ENCODE peak calls at places on chromosome 3, in five cellular contexts. K, O, I, M and C are unnamed samples.

GRCh38 chr3:66483006-66483928 is 17.6 kb downstream of the LRIG1 start:
- DNase-seq in K (no peak), O (no peak), I (no peak), M (peak; percentile 26), C (peak; percentile 16)

GRCh38 chr3:104673981-104674380 is 692.7 kb upstream of the ALCAM start:
- DNase-seq in K (no peak), O (no peak), I (no peak), M (no peak), C (no peak)

GRCh38 chr3:67719333-67719732 is 64.9 kb upstream of the SUCLG2 start:
- DNase-seq in K (no peak), O (no peak), I (no peak), M (no peak), C (no peak)

GRCh38 chr3:98917608-98918007 is 16.1 kb upstream of the DCBLD2 start:
- DNase-seq in K (no peak), O (no peak), I (no peak), M (no peak), C (no peak)

GRCh38 chr3:127037423-127037841 is 54.5 kb downstream of the PLXNA1 start:
- DNase-seq in K (no peak), O (no peak), I (no peak), M (no peak), C (no peak)

GRCh38 chr3:11434017-11434526 is 161.9 kb downstream of the ATG7 start:
- DNase-seq in K (no peak), O (no peak), I (no peak), M (no peak), C (peak; percentile 41)

GRCh38 chr3:25831578-25831977 is 41.7 kb downstream of the OXSM start:
- DNase-seq in K (no peak), O (no peak), I (peak; percentile 31), M (no peak), C (peak; percentile 14)

GRCh38 chr3:112709929-112710328 is 69.0 kb upstream of the CCDC80 start:
- DNase-seq in K (no peak), O (no peak), I (no peak), M (no peak), C (no peak)

GRCh38 chr3:13110678-13111116 is 37.5 kb upstream of the IQSEC1 start:
- DNase-seq in K (no peak), O (no peak), I (no peak), M (no peak), C (no peak)

GRCh38 chr3:158531334-158531733 is 39.7 kb upstream of the MLF1 start:
- DNase-seq in K (no peak), O (no peak), I (no peak), M (no peak), C (no peak)

GRCh38 chr3:126476166-126476975 is 680 bp upstream of the ZXDC start:
- DNase-seq in K (peak; percentile 67), O (peak; percentile 72), I (peak; percentile 54), M (peak; percentile 52), C (no peak)

DNA sequence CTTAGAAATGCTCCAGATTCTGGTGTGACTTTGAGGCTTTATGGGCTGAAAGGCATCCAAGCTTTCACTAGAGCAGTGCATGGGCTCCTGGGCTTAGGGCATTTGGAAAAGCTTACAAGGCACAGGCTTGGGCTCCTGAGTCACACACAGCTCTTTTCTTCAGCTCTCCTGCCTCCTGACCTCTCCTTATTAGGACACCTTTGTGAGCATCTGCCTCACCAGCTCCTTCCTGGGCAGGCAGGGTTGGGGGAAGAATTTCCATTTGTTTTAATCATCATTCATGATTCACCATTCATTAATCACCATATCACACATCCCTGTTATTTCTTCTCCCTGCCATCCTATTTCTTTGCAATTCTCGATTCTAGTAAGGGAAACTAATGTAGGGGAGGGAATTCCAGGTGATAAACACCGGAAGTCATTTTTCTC is 22.3 kb downstream of the CDCP1 start:
- DNase-seq in K (no peak), O (peak; percentile 44), I (peak; percentile 88), M (no peak), C (no peak)
- TF ChIP-seq MAX in K (no peak), O (no peak), I (no peak), M (no peak), C (no peak)

DNA sequence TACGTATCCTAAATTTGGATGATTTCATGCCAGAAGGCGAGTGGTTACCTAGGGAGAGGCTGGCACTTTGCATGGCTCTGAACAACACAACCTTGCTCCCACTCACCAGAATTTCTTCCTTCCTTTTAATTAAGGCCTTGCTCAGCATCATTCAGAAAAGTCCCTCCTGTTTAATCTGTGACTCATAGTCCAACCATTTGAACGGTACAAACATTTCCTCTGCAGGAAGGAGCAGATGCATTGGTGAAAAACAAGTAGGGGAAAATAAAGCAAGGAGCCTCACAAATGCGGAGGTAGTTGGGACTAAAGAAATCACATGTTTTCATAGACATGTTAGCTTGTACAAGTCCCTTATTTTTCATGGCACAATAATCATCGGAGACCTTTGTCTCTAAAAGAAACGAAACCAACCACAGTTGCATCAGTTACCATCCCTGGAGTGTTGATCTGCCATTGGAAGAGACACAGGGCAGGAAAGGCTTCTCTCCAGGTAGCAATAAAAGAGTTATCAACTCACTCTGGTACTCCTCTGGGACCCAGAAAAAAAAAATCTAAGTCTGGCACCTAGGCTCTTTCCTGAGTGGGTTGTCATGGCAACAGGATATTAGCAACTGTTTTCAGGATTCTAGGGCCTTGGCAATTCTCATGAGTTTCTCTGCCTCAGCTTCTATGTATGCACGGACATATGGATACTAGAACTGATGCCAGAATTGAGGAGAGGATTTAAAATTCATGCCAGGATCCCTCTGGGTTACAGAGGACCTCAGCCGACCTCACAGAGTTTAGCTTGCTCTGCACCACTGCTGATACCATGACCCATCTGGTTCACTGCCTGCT is 255.4 kb upstream of the ARPP21 start:
- DNase-seq in K (no peak), O (peak; percentile 13), I (no peak), M (no peak), C (peak; percentile 4)
- TF ChIP-seq MAX in K (no peak), O (no peak), I (no peak), M (no peak), C (no peak)

GRCh38 chr3:136690611-136691010 is 61.6 kb downstream of the STAG1 start:
- DNase-seq in K (no peak), O (no peak), I (no peak), M (no peak), C (no peak)
- TF ChIP-seq MAX in K (no peak), O (no peak), I (no peak), M (no peak), C (no peak)

DNA sequence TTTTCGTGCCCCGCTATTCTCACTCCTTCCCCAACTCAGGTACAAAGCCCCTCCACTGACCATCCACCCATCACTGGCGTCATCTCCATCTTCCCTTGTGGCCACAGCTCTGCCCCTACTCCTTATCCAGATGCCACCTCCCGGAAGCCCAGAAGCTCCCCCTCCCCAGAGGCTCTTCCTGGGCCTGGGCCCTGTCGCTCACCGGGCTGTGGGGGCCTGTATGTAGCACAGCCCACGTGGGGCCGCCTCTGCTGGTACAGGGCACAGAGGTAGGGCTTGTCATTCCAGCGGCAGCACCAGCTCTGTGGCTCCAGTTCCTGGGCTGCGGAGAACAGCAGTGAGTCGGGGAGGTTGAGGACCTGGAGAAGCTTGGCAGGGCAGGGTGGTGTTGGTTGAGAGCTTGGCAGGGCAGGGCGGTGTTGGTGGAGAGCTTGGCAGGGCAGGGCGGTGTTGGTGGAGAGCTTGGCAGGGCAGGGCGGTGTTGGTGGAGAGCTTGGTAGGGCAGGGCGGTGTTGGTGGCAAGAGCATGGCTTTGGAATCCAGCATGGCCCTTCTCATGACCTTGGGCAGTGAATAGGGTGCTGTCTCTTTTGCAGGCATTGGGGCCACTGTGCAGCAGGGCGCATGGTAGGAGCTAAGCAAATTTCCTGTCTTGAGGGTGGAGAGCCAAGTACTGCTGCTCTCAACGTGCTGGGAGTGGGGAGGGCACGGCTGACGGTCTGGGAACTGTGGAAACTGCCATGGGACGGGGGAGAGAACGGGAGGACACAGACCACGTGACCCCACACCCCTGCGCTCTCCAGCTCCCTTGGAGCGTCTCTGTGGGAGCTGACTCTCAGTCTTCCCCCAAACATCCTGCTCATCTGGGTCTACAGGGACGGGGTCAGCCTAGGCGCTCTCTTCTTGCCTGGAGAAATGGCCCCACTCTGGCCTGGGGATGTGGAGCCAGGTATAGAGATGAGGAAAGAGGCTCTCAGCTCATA is 43.4 kb downstream of the MUC20 start:
- DNase-seq in K (no peak), O (no peak), I (no peak), M (no peak), C (no peak)
- TF ChIP-seq MAX in K (no peak), O (no peak), I (no peak), M (no peak), C (no peak)

GRCh38 chr3:195662-196061 is 901 bp upstream of the CHL1 start:
- DNase-seq in K (no peak), O (no peak), I (no peak), M (no peak), C (peak; percentile 33)

GRCh38 chr3:196322-197153 is at the start of gene CHL1:
- DNase-seq in K (peak; percentile 77), O (no peak), I (no peak), M (no peak), C (peak; percentile 82)

GRCh38 chr3:197891-198491 is 1.4 kb downstream of the CHL1 start:
- DNase-seq in K (peak; percentile 58), O (peak; percentile 5), I (no peak), M (no peak), C (peak; percentile 84)

GRCh38 chr3:199815-200214 is 3.3 kb downstream of the CHL1 start:
- DNase-seq in K (no peak), O (no peak), I (no peak), M (no peak), C (no peak)

DNA sequence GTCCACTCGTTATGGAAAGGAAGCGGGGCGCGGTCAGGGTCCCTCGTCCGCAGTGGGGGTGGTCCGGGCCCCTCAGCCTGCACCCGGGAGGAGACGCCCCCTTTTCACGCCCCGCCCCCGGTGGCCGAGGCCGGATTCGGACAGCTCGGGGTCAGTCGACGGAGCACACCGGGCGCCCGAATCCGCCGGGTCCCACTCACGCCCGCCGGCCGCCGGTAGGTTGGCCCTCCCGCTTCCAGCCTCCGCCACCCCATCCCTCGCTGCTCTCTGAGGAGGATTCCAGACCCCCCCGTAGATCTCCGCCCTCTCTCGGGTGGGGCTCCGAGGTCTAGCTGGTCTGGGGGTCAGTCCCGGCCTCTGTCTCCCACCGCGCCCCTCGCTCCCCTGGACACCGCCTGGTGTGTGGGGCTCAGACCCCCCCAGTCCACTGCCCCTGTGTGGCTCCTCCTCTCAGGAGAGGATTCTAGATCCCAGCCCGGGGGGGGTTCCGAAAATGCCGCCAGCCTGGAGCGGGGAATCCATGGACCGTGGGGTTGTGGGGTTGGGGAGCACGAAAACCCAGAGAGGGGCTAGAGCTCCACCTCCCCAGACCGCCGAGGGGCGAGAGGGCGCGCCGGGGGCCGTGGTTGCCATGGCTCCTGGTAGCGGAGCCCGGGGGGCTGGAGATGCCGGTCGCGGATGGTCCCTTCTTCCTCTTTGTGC is 742 bp downstream of the CHL1 start:
- DNase-seq in K (peak; percentile 81), O (peak; percentile 7), I (no peak), M (no peak), C (peak; percentile 80)
- TF ChIP-seq MAX in K (no peak), O (no peak), I (no peak), M (no peak), C (no peak)

GRCh38 chr3:129575987-129576364 is 30.5 kb downstream of the PLXND1 start:
- DNase-seq in K (no peak), O (no peak), I (no peak), M (no peak), C (no peak)

GRCh38 chr3:129575233-129575986 is 31.1 kb downstream of the PLXND1 start:
- DNase-seq in K (no peak), O (no peak), I (no peak), M (no peak), C (no peak)

GRCh38 chr3:129577925-129578742 is 28.3 kb downstream of the PLXND1 start:
- DNase-seq in K (no peak), O (no peak), I (no peak), M (no peak), C (no peak)

GRCh38 chr3:129576514-129577345 is 29.7 kb downstream of the PLXND1 start:
- DNase-seq in K (no peak), O (no peak), I (no peak), M (no peak), C (no peak)

GRCh38 chr3:129577356-129577755 is 29.1 kb downstream of the PLXND1 start:
- DNase-seq in K (no peak), O (no peak), I (no peak), M (no peak), C (peak; percentile 77)
- TF ChIP-seq MAX in K (no peak), O (no peak), I (no peak), M (no peak), C (no peak)